ENCODE peak calls at places on chromosomes 4 and X, in eight cellular contexts. F is thoracic aorta; V is body of pancreas; J is heart left ventricle; A is SK-N-SH; X is dorsolateral prefrontal cortex; B is CD4-positive, CD25-positive, alpha-beta regulatory T cell; D is testis. K is an unnamed sample.

GRCh38 chr4:8308144-8308543 is 38.6 kb downstream of the HTRA3 start:
- DNase-seq in F (no peak), V (no peak), J (no peak), A (no peak), X (no peak), B (no peak), D (no peak), K (peak; percentile 56)

GRCh38 chrX:40423299-40423698 is 157.5 kb upstream of the ATP6AP2 start:
- DNase-seq in F (no peak), V (no peak), J (no peak), A (no peak), X (peak; percentile 28), B (no peak), D (no peak), K (no peak)

GRCh38 chrX:86133761-86134160 is 14.5 kb upstream of the DACH2 start:
- DNase-seq in F (no peak), V (no peak), J (no peak), A (peak; percentile 17), X (no peak), B (no peak), D (no peak), K (no peak)

GRCh38 chr4:37722000-37722638 is 35.9 kb upstream of the RELL1 start:
- DNase-seq in F (no peak), V (no peak), J (no peak), A (no peak), X (no peak), B (no peak), D (no peak), K (no peak)

GRCh38 chrX:40622741-40623536 is at the start of gene MPC1L:
- DNase-seq in F (no peak), V (no peak), J (no peak), A (no peak), X (no peak), B (no peak), D (peak; percentile 36), K (no peak)

GRCh38 chr4:149605601-149606378 is 209.9 kb downstream of the IQCM start:
- DNase-seq in F (no peak), V (no peak), J (no peak), A (no peak), X (no peak), B (no peak), D (no peak), K (no peak)

GRCh38 chr4:167290684-167291083 is 56.4 kb upstream of the SPOCK3 start:
- DNase-seq in F (no peak), V (no peak), J (no peak), A (peak; percentile 9), X (no peak), B (no peak), D (no peak), K (no peak)

GRCh38 chr4:1415681-1415981 is 9.4 kb upstream of the NKX1-1 start:
- DNase-seq in F (no peak), V (no peak), J (no peak), A (peak; percentile 27), X (no peak), B (no peak), D (no peak), K (no peak)

GRCh38 chr4:47071863-47072441 is 40.6 kb downstream of the GABRB1 start:
- DNase-seq in F (no peak), V (no peak), J (no peak), A (no peak), X (no peak), B (no peak), D (no peak), K (no peak)

GRCh38 chr4:107900508-107900907 is 30.8 kb upstream of the CYP2U1 start:
- DNase-seq in F (no peak), V (no peak), J (no peak), A (no peak), X (no peak), B (no peak), D (no peak), K (no peak)

GRCh38 chrX:51891821-51892551 is 1.4 kb upstream of the MAGED1 start:
- DNase-seq in F (no peak), V (no peak), J (peak; percentile 53), A (peak; percentile 35), X (peak; percentile 44), B (no peak), D (peak; percentile 32), K (peak; percentile 61)

GRCh38 chr4:79831119-79831528 is 241.9 kb downstream of the ANTXR2 start:
- DNase-seq in F (no peak), V (no peak), J (no peak), A (peak; percentile 37), X (no peak), B (no peak), D (no peak), K (no peak)

GRCh38 chr4:8419222-8420041 is 21.1 kb downstream of the ACOX3 start:
- DNase-seq in F (no peak), V (no peak), J (peak; percentile 38), A (no peak), X (no peak), B (no peak), D (no peak), K (no peak)

GRCh38 chr4:173182403-173182802 is 13.8 kb downstream of the GALNT7 start:
- DNase-seq in F (peak; percentile 16), V (no peak), J (no peak), A (no peak), X (no peak), B (no peak), D (no peak), K (no peak)

DNA sequence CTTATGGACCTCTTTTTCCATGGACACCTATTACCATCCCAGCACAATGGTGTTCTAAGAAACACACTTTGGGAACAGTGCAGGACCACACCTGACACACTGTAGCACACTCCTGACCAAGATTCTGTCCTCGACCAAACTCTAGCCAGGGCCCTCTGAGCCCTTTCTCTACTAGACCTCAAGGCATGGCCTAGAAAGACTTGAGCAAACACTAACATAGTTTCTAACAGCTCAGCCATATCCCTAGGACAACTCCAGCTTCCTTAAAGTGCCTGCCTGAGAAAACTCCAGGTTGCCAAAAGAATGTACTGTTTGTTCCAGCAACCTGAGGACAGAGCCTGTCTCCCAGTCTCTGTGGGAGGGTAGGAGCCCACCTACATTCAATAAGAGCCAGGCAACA is 48.3 kb downstream of the QDPR start:
- DNase-seq in F (no peak), V (no peak), J (no peak), A (no peak), X (no peak), B (no peak), D (no peak), K (no peak)
- H3K4me3 ChIP-seq in F (no peak overlapping the region), V (no peak overlapping the region), J (no peak overlapping the region), A (no peak overlapping the region), X (no peak overlapping the region), B (no peak overlapping the region), D (no peak overlapping the region), K (no peak overlapping the region)

GRCh38 chr4:153486281-153487151 is 20.4 kb downstream of the TMEM131L start:
- DNase-seq in F (no peak), V (peak; percentile 49), J (no peak), A (no peak), X (no peak), B (no peak), D (no peak), K (no peak)
- H3K4me3 ChIP-seq in F (peak overlapping the region; percentile 35), V (no peak overlapping the region), J (no peak overlapping the region), A (no peak overlapping the region), X (no peak overlapping the region), B (peak overlapping the region; percentile 90), D (no peak overlapping the region), K (no peak overlapping the region)

GRCh38 chrX:72306851-72307645 is 1.3 kb upstream of the CITED1 start:
- DNase-seq in F (peak; percentile 4), V (peak; percentile 59), J (peak; percentile 47), A (peak; percentile 87), X (peak; percentile 49), B (peak; percentile 1), D (peak; percentile 66), K (no peak)

GRCh38 chrX:72308566-72309296 is 3.0 kb upstream of the CITED1 start:
- DNase-seq in F (no peak), V (peak; percentile 67), J (peak; percentile 54), A (peak; percentile 92), X (peak; percentile 56), B (no peak), D (peak; percentile 83), K (no peak)

GRCh38 chrX:72309297-72310071 is 3.8 kb upstream of the CITED1 start:
- DNase-seq in F (no peak), V (no peak), J (no peak), A (no peak), X (no peak), B (no peak), D (no peak), K (no peak)

GRCh38 chrX:72307646-72308051 is 1.9 kb upstream of the CITED1 start:
- DNase-seq in F (no peak), V (no peak), J (no peak), A (no peak), X (no peak), B (no peak), D (no peak), K (no peak)

DNA sequence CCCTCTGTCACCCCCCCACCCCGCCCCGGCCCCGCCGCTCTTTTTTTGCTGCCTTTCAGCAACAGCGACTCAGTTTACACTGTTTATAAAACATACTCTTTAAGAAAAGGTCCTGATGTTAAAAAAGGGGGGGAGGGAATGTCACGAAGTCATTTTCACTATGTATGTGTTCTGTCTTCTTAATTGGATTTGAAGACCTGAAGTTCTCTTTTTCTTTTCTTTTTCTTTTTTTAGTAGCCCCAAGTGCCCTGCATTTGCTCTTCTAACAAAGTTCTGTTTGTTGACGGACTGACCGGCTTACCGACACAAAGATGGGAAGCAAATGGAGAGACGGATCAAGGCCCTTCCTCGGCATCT is 2.5 kb upstream of the CITED1 start:
- DNase-seq in F (no peak), V (no peak), J (no peak), A (no peak), X (no peak), B (no peak), D (no peak), K (no peak)
- H3K4me3 ChIP-seq in F (peak overlapping the region; percentile 74), V (no peak overlapping the region), J (peak overlapping the region; percentile 42), A (no peak overlapping the region), X (peak overlapping the region; percentile 53), B (no peak overlapping the region), D (no peak overlapping the region), K (no peak overlapping the region)

GRCh38 chrX:23332888-23333821 is 1.5 kb upstream of the PTCHD1 start:
- DNase-seq in F (no peak), V (no peak), J (no peak), A (peak; percentile 30), X (no peak), B (no peak), D (no peak), K (no peak)
- H3K4me3 ChIP-seq in F (peak overlapping the region; percentile 64), V (no peak overlapping the region), J (peak overlapping the region; percentile 45), A (no peak overlapping the region), X (peak overlapping the region; percentile 35), B (no peak overlapping the region), D (no peak overlapping the region), K (no peak overlapping the region)

DNA sequence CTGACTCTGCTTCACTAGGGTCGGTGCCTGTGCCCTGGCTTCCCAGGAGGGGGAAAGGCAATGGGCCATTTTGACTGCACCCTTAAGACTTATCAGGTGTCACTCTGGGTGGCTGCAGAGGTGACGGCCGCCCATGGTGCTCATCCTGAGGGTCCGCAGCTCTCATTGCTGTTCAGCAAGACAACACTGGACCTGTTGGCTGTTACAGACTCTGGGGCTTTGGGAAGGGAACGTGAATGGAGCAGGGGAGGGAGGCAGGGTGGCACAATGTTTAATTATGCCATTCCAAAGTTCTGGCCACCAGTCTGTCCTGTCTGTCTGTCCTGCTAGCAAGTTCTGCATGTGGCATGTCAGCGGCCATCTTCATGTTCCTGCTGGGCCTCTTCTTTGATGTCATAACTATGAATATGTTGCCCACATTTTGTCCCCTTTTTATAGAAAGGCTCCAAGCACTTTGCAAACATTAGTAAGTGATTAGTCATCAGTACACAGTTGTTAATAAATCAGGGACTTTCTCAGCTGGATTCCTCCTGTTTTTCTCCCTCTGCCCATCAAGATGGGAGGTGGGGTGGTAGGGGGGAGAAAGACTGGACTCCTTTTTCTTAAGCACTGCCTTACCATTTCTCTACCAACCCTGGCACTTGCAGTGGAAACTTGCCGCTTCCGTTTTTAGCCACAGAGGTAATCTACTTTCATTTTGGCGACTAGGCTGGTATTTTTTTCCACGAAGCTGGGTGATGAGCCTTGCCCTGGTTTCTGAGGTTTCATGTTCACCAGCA is 88.7 kb upstream of the TRIM2 start:
- DNase-seq in F (no peak), V (no peak), J (peak; percentile 34), A (no peak), X (no peak), B (peak; percentile 49), D (no peak), K (peak; percentile 74)
- H3K4me3 ChIP-seq in F (peak overlapping the region; percentile 57), V (no peak overlapping the region), J (peak overlapping the region; percentile 28), A (peak overlapping the region; percentile 30), X (peak overlapping the region; percentile 26), B (peak overlapping the region; percentile 63), D (no peak overlapping the region), K (no peak overlapping the region)

K was measured in lower leg skin.